ENCODE peak calls at places on chromosome 11, in eight cellular contexts. One of them, this sample, is unnamed.
A peak's percentile ranks its signal among the peaks of the same experiment; 100 is the strongest.

GRCh38 chr11:112524808-112525207 is 264.1 kb upstream of the PLET1 start:
- DNase-seq in ACHN: no peak
- DNase-seq in HFFc6: no peak
- DNase-seq in neuronal stem cell: no peak
- DNase-seq in CD4-positive, alpha-beta T cell: no peak
- DNase-seq in foreskin fibroblast: no peak
- DNase-seq in NCI-H460: no peak
- DNase-seq in activated gamma-delta T cell treated with Interleukin-2 at 50 U/mL for 16 hours: no peak
- DNase-seq in this sample: no peak

GRCh38 chr11:116993599-116993998 is 104.6 kb downstream of the SIK3 start:
- DNase-seq in ACHN: no peak
- DNase-seq in HFFc6: no peak
- DNase-seq in neuronal stem cell: peak; percentile 52
- DNase-seq in CD4-positive, alpha-beta T cell: peak; percentile 4
- DNase-seq in foreskin fibroblast: no peak
- DNase-seq in NCI-H460: no peak
- DNase-seq in activated gamma-delta T cell treated with Interleukin-2 at 50 U/mL for 16 hours: no peak
- DNase-seq in this sample: no peak

GRCh38 chr11:75326439-75326810 is 25.0 kb downstream of the ARRB1 start:
- DNase-seq in ACHN: no peak
- DNase-seq in HFFc6: no peak
- DNase-seq in neuronal stem cell: no peak
- DNase-seq in CD4-positive, alpha-beta T cell: no peak
- DNase-seq in foreskin fibroblast: no peak
- DNase-seq in NCI-H460: no peak
- DNase-seq in activated gamma-delta T cell treated with Interleukin-2 at 50 U/mL for 16 hours: no peak
- DNase-seq in this sample: no peak

GRCh38 chr11:32391965-32392553 is 43.3 kb downstream of the WT1 start:
- DNase-seq in ACHN: no peak
- DNase-seq in HFFc6: peak; percentile 17
- DNase-seq in neuronal stem cell: no peak
- DNase-seq in CD4-positive, alpha-beta T cell: no peak
- DNase-seq in foreskin fibroblast: no peak
- DNase-seq in NCI-H460: no peak
- DNase-seq in activated gamma-delta T cell treated with Interleukin-2 at 50 U/mL for 16 hours: no peak
- DNase-seq in this sample: peak; percentile 94

GRCh38 chr11:86990520-86990919 is 35.3 kb upstream of the FZD4 start:
- DNase-seq in ACHN: peak; percentile 72
- DNase-seq in HFFc6: peak; percentile 39
- DNase-seq in neuronal stem cell: peak; percentile 24
- DNase-seq in CD4-positive, alpha-beta T cell: no peak
- DNase-seq in foreskin fibroblast: peak; percentile 35
- DNase-seq in NCI-H460: no peak
- DNase-seq in activated gamma-delta T cell treated with Interleukin-2 at 50 U/mL for 16 hours: no peak
- DNase-seq in this sample: peak; percentile 51

GRCh38 chr11:706439-706956 is 467 bp downstream of the EPS8L2 start:
- DNase-seq in ACHN: peak; percentile 52
- DNase-seq in HFFc6: peak; percentile 33
- DNase-seq in neuronal stem cell: no peak
- DNase-seq in CD4-positive, alpha-beta T cell: no peak
- DNase-seq in foreskin fibroblast: peak; percentile 50
- DNase-seq in NCI-H460: no peak
- DNase-seq in activated gamma-delta T cell treated with Interleukin-2 at 50 U/mL for 16 hours: no peak
- DNase-seq in this sample: peak; percentile 48

GRCh38 chr11:63888170-63889086 is 28.5 kb downstream of the RCOR2 start:
- DNase-seq in ACHN: no peak
- DNase-seq in HFFc6: peak; percentile 25
- DNase-seq in neuronal stem cell: no peak
- DNase-seq in CD4-positive, alpha-beta T cell: peak; percentile 71
- DNase-seq in foreskin fibroblast: peak; percentile 60
- DNase-seq in NCI-H460: no peak
- DNase-seq in activated gamma-delta T cell treated with Interleukin-2 at 50 U/mL for 16 hours: peak; percentile 74
- DNase-seq in this sample: peak; percentile 43

GRCh38 chr11:79060081-79060480 is 380.7 kb downstream of the TENM4 start:
- DNase-seq in ACHN: no peak
- DNase-seq in HFFc6: no peak
- DNase-seq in neuronal stem cell: no peak
- DNase-seq in CD4-positive, alpha-beta T cell: no peak
- DNase-seq in foreskin fibroblast: no peak
- DNase-seq in NCI-H460: no peak
- DNase-seq in activated gamma-delta T cell treated with Interleukin-2 at 50 U/mL for 16 hours: no peak
- DNase-seq in this sample: no peak

GRCh38 chr11:3859373-3859881 is 4.0 kb downstream of the STIM1 start:
- DNase-seq in ACHN: no peak
- DNase-seq in HFFc6: no peak
- DNase-seq in neuronal stem cell: no peak
- DNase-seq in CD4-positive, alpha-beta T cell: no peak
- DNase-seq in foreskin fibroblast: no peak
- DNase-seq in NCI-H460: no peak
- DNase-seq in activated gamma-delta T cell treated with Interleukin-2 at 50 U/mL for 16 hours: no peak
- DNase-seq in this sample: no peak

This sample was measured in HCEC 1CT.